ENCODE peak calls at places on chromosomes 2 and 18, in five cellular contexts. T, L, W, P and Y are unnamed samples. For H3K4me1, the result is how much of the 10 kb centered on the place peaks cover.

GRCh38 chr2:114754907-114755563 is 312.6 kb downstream of the DPP10 start:
- DNase-seq in T (no peak), L (no peak), W (no peak), P (no peak), Y (no peak)

GRCh38 chr2:106990307-106990706 is 104.3 kb upstream of the ST6GAL2 start:
- DNase-seq in T (no peak), L (peak), W (no peak), P (no peak), Y (no peak)

GRCh38 chr2:232876071-232876977 is 6.3 kb downstream of the SNORC start:
- DNase-seq in T (peak), L (no peak), W (no peak), P (peak), Y (no peak)

GRCh38 chr2:160141944-160142343 is 58.1 kb downstream of the ITGB6 start:
- DNase-seq in T (no peak), L (no peak), W (no peak), P (no peak), Y (no peak)

GRCh38 chr2:64839844-64840243 is 149.4 kb upstream of the SLC1A4 start:
- DNase-seq in T (peak), L (no peak), W (no peak), P (no peak), Y (no peak)

GRCh38 chr2:79530443-79530842 is 17.6 kb downstream of the CTNNA2 start:
- DNase-seq in T (no peak), L (peak), W (no peak), P (no peak), Y (no peak)

GRCh38 chr2:141329949-141330348 is 800.9 kb downstream of the LRP1B start:
- DNase-seq in T (no peak), L (peak), W (no peak), P (no peak), Y (no peak)

GRCh38 chr18:5132987-5133386 is 64.1 kb downstream of the AKAIN1 start:
- DNase-seq in T (no peak), L (no peak), W (no peak), P (no peak), Y (no peak)

GRCh38 chr2:95007822-95008221 is 17.7 kb upstream of the MAL start:
- DNase-seq in T (no peak), L (no peak), W (no peak), P (no peak), Y (no peak)

GRCh38 chr18:51236225-51236624 is 38.7 kb upstream of the MEX3C start:
- DNase-seq in T (no peak), L (peak), W (no peak), P (no peak), Y (no peak)

GRCh38 chr2:128091691-128092050 is 671 bp downstream of the UGGT1 start:
- DNase-seq in T (peak), L (peak), W (no peak), P (no peak), Y (no peak)

GRCh38 chr2:59301466-59302402 is 1060.6 kb upstream of the FANCL start:
- DNase-seq in T (peak), L (peak), W (peak), P (peak), Y (no peak)

GRCh38 chr2:215728504-215729065 is 284.8 kb downstream of the MREG start:
- DNase-seq in T (no peak), L (peak), W (no peak), P (no peak), Y (no peak)

GRCh38 chr2:232871835-232872736 is 2.0 kb downstream of the SNORC start:
- DNase-seq in T (no peak), L (no peak), W (no peak), P (peak), Y (no peak)

GRCh38 chr2:187504312-187504921 is 49.8 kb downstream of the TFPI start:
- DNase-seq in T (no peak), L (no peak), W (no peak), P (peak), Y (no peak)

GRCh38 chr2:146837857-146838256 is 1007.0 kb upstream of the ACVR2A start:
- DNase-seq in T (no peak), L (peak), W (no peak), P (no peak), Y (no peak)

GRCh38 chr2:119106301-119106897 is 52.2 kb downstream of the C1QL2 start:
- DNase-seq in T (peak), L (peak), W (peak), P (no peak), Y (no peak)

GRCh38 chr2:151083864-151084263 is 177.8 kb downstream of the RBM43 start:
- DNase-seq in T (no peak), L (no peak), W (no peak), P (no peak), Y (no peak)

GRCh38 chr2:185990861-185991525 is 252.4 kb downstream of the FSIP2 start:
- DNase-seq in T (no peak), L (peak), W (no peak), P (no peak), Y (no peak)

GRCh38 chr2:29000481-29000880 is 19.4 kb downstream of the TOGARAM2 start:
- DNase-seq in T (peak), L (no peak), W (no peak), P (no peak), Y (peak)

GRCh38 chr2:17958486-17959092 is 80.1 kb downstream of the KCNS3 start:
- DNase-seq in T (no peak), L (no peak), W (no peak), P (no peak), Y (no peak)

GRCh38 chr2:669323-669722 is 7.9 kb downstream of the TMEM18 start:
- DNase-seq in T (no peak), L (peak), W (no peak), P (no peak), Y (no peak)

GRCh38 chr18:8777846-8778245 is 72.5 kb downstream of the MTCL1 start:
- DNase-seq in T (no peak), L (no peak), W (no peak), P (no peak), Y (no peak)

DNA sequence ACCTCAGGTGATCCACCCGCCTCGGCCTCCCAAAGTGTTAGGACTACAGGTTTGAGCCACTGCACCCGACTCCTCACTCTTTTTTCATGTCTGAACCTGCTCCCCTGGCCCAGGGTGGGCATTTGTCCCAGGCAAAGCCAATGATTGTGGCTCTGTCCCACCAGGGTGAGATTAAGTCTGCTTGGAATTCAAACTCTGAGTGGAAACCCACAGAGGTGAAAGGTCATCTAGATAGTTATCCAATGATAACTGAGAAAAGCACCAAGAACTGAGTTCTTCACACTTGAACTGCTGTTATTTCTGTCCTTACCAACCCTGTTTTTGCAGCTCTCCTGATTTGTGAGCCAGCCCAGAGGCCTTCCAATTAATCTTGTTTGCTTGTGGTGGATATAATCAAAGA is 62.4 kb upstream of the ACVR1 start:
- DNase-seq in T (no peak), L (peak), W (no peak), P (no peak), Y (no peak)
- H3K4me3 ChIP-seq in T (no peak), L (no peak), W (no peak), P (no peak), Y (no peak)

GRCh38 chr2:11829947-11830707 is 83.7 kb downstream of the LPIN1 start:
- DNase-seq in T (peak), L (peak), W (peak), P (peak), Y (peak)

GRCh38 chr2:11831415-11831814 is 85.0 kb downstream of the LPIN1 start:
- DNase-seq in T (no peak), L (no peak), W (no peak), P (no peak), Y (no peak)

GRCh38 chr2:11832531-11832930 is 86.1 kb downstream of the LPIN1 start:
- DNase-seq in T (peak), L (no peak), W (no peak), P (no peak), Y (no peak)

GRCh38 chr2:11829324-11829946 is 83.0 kb downstream of the LPIN1 start:
- DNase-seq in T (peak), L (peak), W (peak), P (peak), Y (peak)

GRCh38 chr2:11830708-11831301 is 84.4 kb downstream of the LPIN1 start:
- DNase-seq in T (no peak), L (no peak), W (no peak), P (no peak), Y (no peak)
- H3K4me1 ChIP-seq in T (half or more), L (under half), W (under half), P (under half), Y (under half)

DNA sequence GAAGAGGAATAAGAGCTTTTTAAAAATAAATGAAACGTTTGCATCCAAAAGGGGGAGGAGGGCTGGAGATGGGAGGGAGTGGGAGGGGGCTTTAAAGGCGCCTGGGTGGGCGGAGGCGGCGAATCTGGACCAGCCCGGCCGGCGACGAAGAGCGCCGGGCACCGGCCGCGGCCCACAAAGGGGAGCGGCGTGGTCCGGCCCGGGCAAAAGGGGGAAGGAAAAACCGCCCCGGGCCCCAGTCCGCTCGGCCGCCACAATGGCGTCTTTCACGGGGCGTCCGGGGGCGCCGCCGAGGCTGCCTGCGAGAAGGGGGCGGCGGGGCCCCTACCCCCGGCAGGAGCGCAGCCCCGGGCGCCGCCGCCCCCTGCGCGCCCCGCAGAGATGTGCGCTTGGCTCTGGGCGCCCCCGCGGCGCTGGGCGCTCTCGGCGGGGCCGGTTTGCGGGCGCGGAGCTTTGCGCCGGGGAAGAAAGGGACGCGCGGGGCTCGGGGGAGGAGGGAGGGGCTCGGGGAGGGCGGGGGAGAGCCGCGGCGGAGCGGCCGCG is 108.1 kb upstream of the KCTD1 start:
- DNase-seq in T (no peak), L (no peak), W (no peak), P (peak), Y (no peak)
- H3K4me3 ChIP-seq in T (peak), L (peak), W (peak), P (peak), Y (no peak)

DNA sequence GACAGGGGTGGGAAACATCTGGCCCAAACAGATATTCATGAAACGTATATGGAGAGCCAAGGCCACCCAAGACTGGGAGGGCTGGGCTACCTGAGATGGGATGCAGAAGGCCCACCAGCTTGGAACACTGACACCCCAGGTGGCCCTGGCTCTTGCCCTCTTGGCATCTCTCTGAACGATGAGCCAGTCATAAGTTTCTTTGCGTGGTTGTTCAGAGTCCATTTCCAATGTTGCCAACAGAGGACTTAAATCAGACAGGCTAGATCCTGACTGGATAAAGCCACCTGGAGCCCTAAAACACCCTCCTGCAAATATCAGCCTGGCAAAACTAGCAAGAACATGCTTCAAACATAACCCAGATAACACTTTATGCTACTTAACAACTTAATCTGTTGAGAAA is 42.6 kb downstream of the LPIN2 start:
- DNase-seq in T (no peak), L (no peak), W (no peak), P (no peak), Y (no peak)
- H3K4me1 ChIP-seq in T (under half), L (under half), W (under half), P (under half), Y (half or more)

DNA sequence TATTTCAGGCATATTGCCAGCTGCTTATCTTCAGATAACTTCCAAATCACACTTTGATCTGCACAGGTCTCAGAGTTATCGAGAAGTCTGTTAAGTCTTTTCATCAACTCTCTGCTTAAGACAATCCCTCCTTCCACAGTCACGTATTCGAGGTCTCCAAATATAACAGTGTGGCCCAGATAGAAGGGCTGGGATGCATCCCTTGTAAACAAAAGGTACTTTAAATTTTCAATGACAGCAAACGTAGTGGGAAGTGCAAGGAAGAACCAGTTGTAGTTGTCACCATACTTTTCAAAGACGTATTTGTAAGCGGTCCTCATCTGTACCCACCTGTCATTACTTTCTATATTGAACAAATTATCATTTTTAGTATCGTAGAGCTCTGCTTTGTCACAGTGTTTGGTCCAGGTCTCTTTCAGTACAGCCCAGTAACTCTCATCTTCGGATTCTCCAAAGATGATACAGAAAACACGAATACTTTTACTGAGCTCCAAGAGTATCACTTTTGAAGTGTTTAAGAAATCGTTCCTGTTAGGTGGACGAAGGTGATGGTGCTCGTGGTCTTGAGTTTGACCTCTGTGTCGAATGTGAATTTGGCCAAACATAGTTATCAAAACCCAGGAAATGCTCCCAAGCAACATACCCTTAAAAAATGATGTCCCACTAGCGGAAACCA is 445 bp downstream of the C1GALT1C1L start:
- DNase-seq in T (no peak), L (no peak), W (no peak), P (peak), Y (no peak)
- H3K4me3 ChIP-seq in T (peak), L (peak), W (peak), P (peak), Y (peak)